ENCODE peak calls at places on chromosomes 12 and 14, in five cellular contexts. N is HCEC 1CT, L is A172, D is activated gamma-delta T cell treated with Interleukin-2 at 50 U/mL for 16 hours, S is CD14-positive monocyte. C is an unnamed sample.

GRCh38 chr14:34465069-34465859 is 3.2 kb upstream of the SPTSSA start:
- DNase-seq in N (peak; percentile 51), D (no peak), L (peak; percentile 14), S (no peak), C (peak; percentile 33)

GRCh38 chr14:60815371-60815770 is 80.8 kb downstream of the MNAT1 start:
- DNase-seq in N (no peak), L (no peak), S (no peak), D (no peak), C (no peak)

GRCh38 chr14:102215522-102216250 is 76.0 kb downstream of the WDR20 start:
- DNase-seq in L (no peak), D (no peak), N (no peak), S (peak; percentile 34), C (peak; percentile 31)

GRCh38 chr14:75542585-75543091 is 20.4 kb downstream of the BATF start:
- DNase-seq in S (peak; percentile 85), L (no peak), N (no peak), D (peak; percentile 51), C (no peak)

GRCh38 chr14:41498959-41499358 is 107.7 kb upstream of the LRFN5 start:
- DNase-seq in L (no peak), N (no peak), S (no peak), D (no peak), C (no peak)

GRCh38 chr12:6915023-6915788 is 826 bp downstream of the ENO2 start:
- DNase-seq in L (no peak), D (no peak), N (no peak), S (no peak), C (no peak)

GRCh38 chr12:131782061-131782460 is 46.1 kb upstream of the MMP17 start:
- DNase-seq in L (no peak), N (no peak), D (no peak), S (no peak), C (no peak)

GRCh38 chr12:113781415-113782198 is 184.5 kb downstream of the RBM19 start:
- DNase-seq in D (no peak), S (no peak), L (no peak), N (peak; percentile 80), C (peak; percentile 59)

GRCh38 chr14:89040438-89041244 is 216.2 kb downstream of the TTC8 start:
- DNase-seq in D (peak; percentile 78), S (peak; percentile 66), N (peak; percentile 87), L (peak; percentile 72), C (peak; percentile 86)

GRCh38 chr14:49849213-49849847 is 3.3 kb downstream of the NEMF start:
- DNase-seq in L (no peak), N (no peak), S (no peak), D (no peak), C (no peak)

GRCh38 chr12:28216016-28216415 is 25.8 kb downstream of the CCDC91 start:
- DNase-seq in N (no peak), S (no peak), D (no peak), L (no peak), C (no peak)

GRCh38 chr12:6563448-6564050 is 4.5 kb downstream of the NOP2 start:
- DNase-seq in S (no peak), D (peak; percentile 71), L (no peak), N (peak; percentile 38), C (peak; percentile 40)

GRCh38 chr12:71849109-71849851 is 9.7 kb downstream of the TBC1D15 start:
- DNase-seq in D (no peak), S (no peak), L (no peak), N (no peak), C (no peak)

GRCh38 chr14:101195309-101195724 is 291.8 kb upstream of the RTL1 start:
- DNase-seq in N (no peak), S (no peak), D (no peak), L (no peak), C (no peak)

GRCh38 chr14:55071051-55071450 is 19.6 kb downstream of the MAPK1IP1L start:
- DNase-seq in D (no peak), S (no peak), L (peak; percentile 58), N (no peak), C (peak; percentile 50)

GRCh38 chr14:56342419-56342901 is 224.2 kb downstream of the PELI2 start:
- DNase-seq in D (no peak), L (peak; percentile 13), N (peak; percentile 70), S (no peak), C (peak; percentile 86)

GRCh38 chr14:51653855-51654548 is 2.3 kb downstream of the FRMD6 start:
- DNase-seq in N (peak; percentile 25), S (no peak), L (no peak), D (no peak), C (peak; percentile 31)

GRCh38 chr12:55713721-55714120 is 2.1 kb upstream of the BLOC1S1 start:
- DNase-seq in D (no peak), L (no peak), N (peak; percentile 95), S (no peak), C (peak; percentile 89)

GRCh38 chr14:105026789-105027563 is 6.1 kb upstream of the CDCA4 start:
- DNase-seq in S (no peak), L (peak; percentile 84), N (peak; percentile 72), D (no peak), C (peak; percentile 60)

GRCh38 chr14:59314953-59315599 is 126.6 kb downstream of the DAAM1 start:
- DNase-seq in N (no peak), S (no peak), L (no peak), D (no peak), C (no peak)

GRCh38 chr12:47077206-47078085 is 2.0 kb upstream of the PCED1B start:
- DNase-seq in D (no peak), N (no peak), S (no peak), L (no peak), C (no peak)